ENCODE peak calls at places on chromosome 5, in six cellular contexts. S is foreskin keratinocyte, L is gastrocnemius medialis, F is T-cell, Q is ACHN, D is NCI-H446 treated with DMSO at 0.1 percent for 48 hours. W is an unnamed sample.
A peak's percentile ranks its signal among the peaks of the same experiment; 100 is the strongest.

GRCh38 chr5:1173485-1174070 is 27.8 kb upstream of the SLC6A19 start:
- DNase-seq in L (no peak), S (no peak), Q (no peak), F (no peak), D (no peak), W (no peak)

GRCh38 chr5:123515904-123516303 is 3.9 kb downstream of the CSNK1G3 start:
- DNase-seq in Q (no peak), S (no peak), L (no peak), F (no peak), D (no peak), W (no peak)

GRCh38 chr5:8660133-8660893 is 791.4 kb downstream of the MTRR start:
- DNase-seq in Q (no peak), S (no peak), L (no peak), F (no peak), D (no peak), W (no peak)

GRCh38 chr5:68433921-68434879 is 218.6 kb downstream of the PIK3R1 start:
- DNase-seq in F (peak; percentile 77), S (peak; percentile 98), L (peak; percentile 55), D (no peak), Q (peak; percentile 83), W (peak; percentile 93)

GRCh38 chr5:102778478-102778877 is 23.4 kb downstream of the PAM start:
- DNase-seq in F (no peak), L (no peak), Q (no peak), D (no peak), S (peak; percentile 31), W (peak; percentile 87)

GRCh38 chr5:157290156-157290980 is 24.4 kb downstream of the CYFIP2 start:
- DNase-seq in L (no peak), Q (peak; percentile 83), F (no peak), D (no peak), S (peak; percentile 8), W (no peak)

GRCh38 chr5:150398432-150399157 is 14.1 kb downstream of the CD74 start:
- DNase-seq in L (no peak), D (no peak), F (peak; percentile 30), S (no peak), Q (no peak), W (no peak)

GRCh38 chr5:90437663-90438062 is 28.1 kb upstream of the CETN3 start:
- DNase-seq in Q (no peak), S (no peak), D (no peak), L (no peak), F (no peak), W (peak; percentile 9)

GRCh38 chr5:32406650-32407049 is 37.9 kb downstream of the ZFR start:
- DNase-seq in F (no peak), D (no peak), Q (no peak), L (no peak), S (no peak), W (no peak)

GRCh38 chr5:126483156-126483555 is 59.9 kb downstream of the GRAMD2B start:
- DNase-seq in F (no peak), S (no peak), D (no peak), L (no peak), Q (no peak), W (no peak)

GRCh38 chr5:110055301-110055700 is 365.6 kb downstream of the MAN2A1 start:
- DNase-seq in Q (no peak), D (no peak), S (peak; percentile 79), L (no peak), F (no peak), W (no peak)

GRCh38 chr5:149410071-149410470 is 31.0 kb upstream of the IL17B start:
- DNase-seq in Q (no peak), F (no peak), S (no peak), L (no peak), D (no peak), W (no peak)

GRCh38 chr5:72079288-72079687 is 28.0 kb upstream of the MAP1B start:
- DNase-seq in Q (no peak), D (no peak), L (no peak), S (no peak), F (no peak), W (no peak)

GRCh38 chr5:41793156-41793770 is 77.0 kb downstream of the OXCT1 start:
- DNase-seq in F (no peak), D (peak; percentile 72), Q (no peak), S (peak; percentile 65), L (no peak), W (peak; percentile 98)

GRCh38 chr5:17021363-17021932 is 85.4 kb upstream of the MYO10 start:
- DNase-seq in S (no peak), Q (no peak), D (no peak), F (no peak), L (no peak), W (no peak)

GRCh38 chr5:122222580-122222979 is 89.5 kb upstream of the SNCAIP start:
- DNase-seq in F (no peak), D (no peak), L (no peak), S (no peak), Q (no peak), W (no peak)

GRCh38 chr5:83414601-83415000 is 56.9 kb upstream of the VCAN start:
- DNase-seq in D (no peak), Q (no peak), S (no peak), L (no peak), F (no peak), W (no peak)

GRCh38 chr5:33336911-33337620 is 103.7 kb upstream of the TARS1 start:
- DNase-seq in L (no peak), D (no peak), S (peak; percentile 89), F (no peak), Q (no peak), W (no peak)

GRCh38 chr5:19986036-19986619 is 1.9 kb downstream of the CDH18 start:
- DNase-seq in F (no peak), L (no peak), S (peak; percentile 36), Q (no peak), D (peak; percentile 73), W (no peak)

GRCh38 chr5:136033244-136033643 is 4.5 kb downstream of the TGFBI start:
- DNase-seq in F (no peak), S (no peak), D (no peak), L (no peak), Q (no peak), W (no peak)

GRCh38 chr5:422323-423232 is 20.4 kb upstream of the EXOC3 start:
- DNase-seq in Q (no peak), D (no peak), S (no peak), L (no peak), F (no peak), W (no peak)

GRCh38 chr5:140327589-140327988 is 18.8 kb downstream of the HBEGF start:
- DNase-seq in D (no peak), S (no peak), L (no peak), F (no peak), Q (no peak), W (peak; percentile 87)

GRCh38 chr5:159897786-159898393 is 18.4 kb upstream of the ADRA1B start:
- DNase-seq in F (no peak), Q (no peak), S (no peak), D (peak; percentile 17), L (no peak), W (no peak)

GRCh38 chr5:68224561-68225187 is 9.1 kb downstream of the PIK3R1 start:
- DNase-seq in Q (no peak), D (no peak), L (no peak), S (no peak), F (no peak), W (no peak)

GRCh38 chr5:172380992-172381643 is 73.2 kb downstream of the SH3PXD2B start:
- DNase-seq in S (no peak), D (peak; percentile 54), L (no peak), Q (no peak), F (no peak), W (no peak)

GRCh38 chr5:38853753-38854470 is 8.1 kb downstream of the OSMR start:
- DNase-seq in D (no peak), F (no peak), S (peak; percentile 97), Q (no peak), L (no peak), W (no peak)

GRCh38 chr5:169416583-169417196 is 115.8 kb upstream of the SLIT3 start:
- DNase-seq in L (no peak), Q (no peak), F (no peak), D (no peak), S (no peak), W (no peak)

GRCh38 chr5:25970906-25971489 is 1067.4 kb downstream of the CDH9 start:
- DNase-seq in F (no peak), L (no peak), D (no peak), S (no peak), Q (no peak), W (no peak)

GRCh38 chr5:8843766-8844165 is 702.1 kb downstream of the SEMA5A start:
- DNase-seq in D (no peak), F (no peak), S (no peak), L (no peak), Q (no peak), W (no peak)

W was measured in endothelial cell of umbilical vein.